ENCODE peak calls at places on chromosome 9, in ten cellular contexts. K, I, V, Y, Q, G, H, D, C and B are unnamed samples.

GRCh38 chr9:81522721-81523551 is 166.4 kb downstream of the TLE1 start:
- DNase-seq in Y (peak), C (peak), I (no peak), K (no peak), G (no peak), H (peak), D (peak), V (no peak), Q (no peak), B (no peak)

GRCh38 chr9:106450549-106450948 is 412.4 kb upstream of the ZNF462 start:
- DNase-seq in D (peak), Q (no peak), Y (no peak), C (no peak), V (no peak), K (no peak), G (no peak), I (no peak), H (no peak), B (no peak)

GRCh38 chr9:127853312-127854168 is 918 bp downstream of the ENG start:
- DNase-seq in V (no peak), K (no peak), G (no peak), C (no peak), Y (no peak), H (no peak), D (no peak), I (no peak), Q (no peak), B (no peak)

GRCh38 chr9:101448680-101449070 is 13.1 kb upstream of the ALDOB start:
- DNase-seq in V (no peak), Y (no peak), H (no peak), C (no peak), D (no peak), I (no peak), Q (no peak), K (no peak), G (no peak), B (no peak)

GRCh38 chr9:27542519-27542918 is 12.9 kb upstream of the MOB3B start:
- DNase-seq in V (no peak), K (peak), I (no peak), Y (no peak), Q (no peak), G (no peak), H (no peak), D (no peak), C (no peak), B (no peak)

GRCh38 chr9:111438576-111439235 is 45.5 kb downstream of the ECPAS start:
- DNase-seq in Y (peak), Q (no peak), I (no peak), G (no peak), D (no peak), C (no peak), V (no peak), K (no peak), H (no peak), B (no peak)

GRCh38 chr9:129052592-129052991 is 16.2 kb downstream of the MIGA2 start:
- DNase-seq in C (no peak), H (no peak), I (no peak), K (peak), V (peak), G (peak), Y (no peak), Q (no peak), D (peak), B (no peak)

GRCh38 chr9:91727316-91727861 is 222.6 kb downstream of the ROR2 start:
- DNase-seq in G (no peak), I (peak), Y (no peak), C (peak), H (peak), K (no peak), D (peak), Q (peak), V (no peak), B (no peak)

GRCh38 chr9:110065527-110065926 is 142.4 kb downstream of the C9orf152 start:
- DNase-seq in G (no peak), I (no peak), Y (no peak), V (no peak), C (no peak), D (peak), Q (no peak), H (no peak), K (no peak), B (peak)

GRCh38 chr9:98144076-98144475 is 25.1 kb upstream of the TRIM14 start:
- DNase-seq in C (no peak), Q (no peak), I (no peak), K (no peak), H (no peak), Y (no peak), G (peak), V (no peak), D (no peak), B (no peak)

GRCh38 chr9:95508242-95508967 is 8.4 kb downstream of the PTCH1 start:
- DNase-seq in Q (peak), C (peak), K (no peak), V (no peak), H (no peak), D (no peak), Y (no peak), G (no peak), I (no peak), B (no peak)

GRCh38 chr9:4739587-4740372 is 1.2 kb downstream of the AK3 start:
- DNase-seq in H (no peak), G (peak), Y (no peak), K (no peak), I (peak), C (no peak), D (peak), V (no peak), Q (no peak), B (no peak)

GRCh38 chr9:131304676-131305366 is 15.3 kb downstream of the PLPP7 start:
- DNase-seq in G (no peak), Y (peak), H (no peak), D (no peak), Q (no peak), C (no peak), K (no peak), V (no peak), I (no peak), B (no peak)

GRCh38 chr9:131406567-131407436 is 12.9 kb downstream of the PRRC2B start:
- DNase-seq in G (no peak), K (no peak), C (no peak), Y (no peak), D (no peak), V (no peak), H (no peak), Q (no peak), I (no peak), B (no peak)

GRCh38 chr9:133640580-133641395 is 4.6 kb downstream of the DBH start:
- DNase-seq in D (no peak), K (no peak), C (no peak), H (no peak), I (no peak), G (no peak), V (no peak), Y (no peak), Q (no peak), B (no peak)

GRCh38 chr9:126860077-126860756 is at the start of gene ZBTB34:
- DNase-seq in G (peak), H (no peak), Q (peak), Y (peak), K (no peak), C (peak), V (peak), D (peak), I (peak), B (no peak)

GRCh38 chr9:135827301-135827700 is 80.0 kb downstream of the CAMSAP1 start:
- DNase-seq in K (no peak), C (no peak), Q (no peak), Y (no peak), D (no peak), H (no peak), I (no peak), G (no peak), V (no peak), B (no peak)

GRCh38 chr9:93451762-93452709 is 551 bp downstream of the FAM120A start:
- DNase-seq in H (no peak), Q (peak), V (peak), D (peak), Y (peak), C (peak), I (peak), K (no peak), G (peak), B (peak)

GRCh38 chr9:107153336-107153735 is 129.7 kb upstream of the RAD23B start:
- DNase-seq in Y (no peak), V (no peak), H (no peak), C (no peak), K (no peak), I (no peak), Q (no peak), G (no peak), D (no peak), B (no peak)

GRCh38 chr9:115127191-115127817 is 9.3 kb upstream of the TNC start:
- DNase-seq in H (peak), V (no peak), C (no peak), K (no peak), Q (no peak), G (no peak), Y (no peak), D (no peak), I (no peak), B (no peak)

GRCh38 chr9:70884276-70884675 is 237.1 kb downstream of the TRPM3 start:
- DNase-seq in Y (no peak), D (no peak), G (no peak), V (no peak), C (peak), I (no peak), H (no peak), K (no peak), Q (no peak), B (no peak)

GRCh38 chr9:74570879-74571512 is 73.9 kb downstream of the RORB start:
- DNase-seq in Q (peak), Y (peak), I (peak), V (no peak), K (no peak), G (no peak), C (peak), D (peak), H (no peak), B (no peak)

GRCh38 chr9:19409406-19410194 is 791 bp downstream of the ACER2 start:
- DNase-seq in V (no peak), K (peak), D (peak), I (no peak), Q (peak), H (no peak), C (peak), G (peak), Y (peak), B (no peak)

GRCh38 chr9:90830051-90830450 is 28.4 kb downstream of the SYK start:
- DNase-seq in V (no peak), Y (no peak), H (no peak), G (no peak), I (no peak), K (no peak), D (no peak), Q (no peak), C (no peak), B (no peak)

DNA sequence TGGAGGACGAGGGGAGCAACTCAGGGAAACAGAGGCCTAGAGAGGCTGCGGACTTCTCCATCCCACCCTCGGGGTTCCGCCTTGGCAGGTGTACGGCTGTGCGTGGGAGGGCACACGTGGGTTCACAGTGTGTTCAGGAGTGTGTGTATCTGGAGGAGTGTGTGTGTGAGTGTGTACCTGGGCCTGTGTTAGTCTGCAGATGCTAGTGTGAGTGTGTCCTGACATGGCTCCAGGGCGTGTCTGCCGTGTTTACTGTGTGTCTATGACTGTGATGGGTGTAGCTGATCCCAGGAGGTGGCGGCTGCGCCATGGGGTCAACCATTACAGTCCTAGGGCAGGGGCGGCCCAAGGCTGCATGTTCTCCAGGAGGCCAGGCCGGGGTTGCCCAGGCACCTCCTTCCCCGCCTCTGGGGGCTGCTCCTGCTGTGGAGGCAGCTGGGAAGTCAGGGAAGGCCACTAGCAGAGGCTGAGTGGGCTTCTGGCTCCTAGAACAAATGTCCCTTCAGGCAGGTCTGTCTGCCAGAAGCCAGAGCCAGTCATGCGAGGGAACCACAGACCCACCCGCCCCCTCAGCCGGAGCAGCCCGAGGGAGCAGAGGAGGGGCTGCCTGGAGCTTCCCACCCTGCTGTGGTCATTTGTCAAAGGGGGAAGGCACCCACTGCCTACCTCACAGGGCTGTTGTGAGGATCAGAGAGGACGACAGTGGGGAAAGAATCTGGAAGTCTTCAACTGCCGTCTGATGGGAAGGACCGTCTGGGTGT is 21.4 kb downstream of the CRB2 start:
- DNase-seq in D (no peak), K (no peak), I (no peak), H (no peak), Q (peak), G (peak), V (no peak), C (no peak), Y (no peak), B (no peak)
- TF ChIP-seq CTCF in D (no peak), K (no peak), I (no peak), H (no peak), Q (no peak), G (no peak), V (no peak), C (no peak), Y (no peak), B (no peak)

GRCh38 chr9:125604189-125604588 is 102.8 kb downstream of the MAPKAP1 start:
- DNase-seq in V (no peak), K (no peak), Q (no peak), D (no peak), Y (no peak), C (no peak), I (no peak), G (no peak), H (no peak), B (no peak)

GRCh38 chr9:125603478-125604021 is 103.5 kb downstream of the MAPKAP1 start:
- DNase-seq in C (no peak), G (no peak), Y (no peak), D (no peak), Q (no peak), K (no peak), I (no peak), V (no peak), H (no peak), B (no peak)

GRCh38 chr9:125600194-125600593 is 106.8 kb downstream of the MAPKAP1 start:
- DNase-seq in D (peak), Y (no peak), I (no peak), Q (no peak), K (no peak), C (no peak), V (no peak), G (peak), H (no peak), B (no peak)

GRCh38 chr9:125601986-125602385 is 105.0 kb downstream of the MAPKAP1 start:
- DNase-seq in D (no peak), K (no peak), V (no peak), Q (peak), C (no peak), Y (no peak), I (no peak), G (no peak), H (no peak), B (no peak)
- TF ChIP-seq CTCF in D (no peak), K (no peak), V (no peak), Q (no peak), C (peak), Y (no peak), I (no peak), G (no peak), H (peak), B (peak)

DNA sequence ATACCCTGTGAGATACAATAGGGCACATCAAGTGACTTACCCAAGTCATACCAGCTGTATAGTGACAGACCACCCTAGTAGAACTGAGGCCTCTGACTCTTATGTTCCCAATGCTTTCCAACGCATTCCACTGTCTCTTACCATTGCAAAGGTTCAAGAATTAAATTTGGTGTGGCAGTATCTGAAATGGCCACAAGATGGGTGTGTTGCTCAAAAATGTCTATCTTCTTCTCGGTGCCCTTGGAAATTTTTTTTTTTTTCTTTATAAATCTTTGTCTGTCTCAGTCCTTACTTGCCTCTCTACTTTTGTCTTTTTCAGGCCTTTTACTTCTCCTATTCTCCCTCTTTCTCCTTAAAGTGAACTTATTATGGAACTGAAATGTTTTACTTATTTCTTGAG is 48.4 kb downstream of the GPR21 start:
- DNase-seq in D (no peak), V (no peak), Q (peak), K (no peak), Y (no peak), G (no peak), C (peak), H (no peak), I (peak), B (no peak)
- TF ChIP-seq CTCF in D (peak), V (peak), Q (peak), K (peak), Y (peak), G (peak), C (peak), H (peak), I (peak), B (peak)

GRCh38 chr9:116647515-116647809 is 39.6 kb upstream of the TRIM32 start:
- DNase-seq in D (peak), G (no peak), Q (no peak), K (peak), Y (no peak), C (no peak), I (no peak), V (no peak), H (no peak), B (no peak)
- TF ChIP-seq CTCF in D (no peak), G (no peak), Q (no peak), K (no peak), Y (no peak), C (no peak), I (peak), V (no peak), H (no peak), B (no peak)

DNA sequence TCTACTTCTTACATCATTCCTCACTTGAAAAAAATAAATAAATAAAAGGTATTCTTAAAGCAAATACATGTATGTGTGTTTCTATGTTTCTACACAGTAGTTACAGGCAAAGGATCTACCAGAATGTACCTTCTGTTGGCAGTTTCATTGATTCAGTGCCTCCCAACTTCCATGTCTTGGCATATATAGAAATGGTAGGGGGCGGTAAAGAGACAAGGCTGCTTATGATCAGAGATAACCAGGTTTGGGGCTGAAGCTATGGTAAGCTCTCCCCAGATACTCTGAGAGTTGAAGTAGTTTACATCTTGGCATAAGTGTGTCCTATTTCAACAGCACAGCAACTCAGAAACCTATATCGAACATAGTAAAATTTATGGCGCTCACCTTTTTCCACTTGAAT is 1075.4 kb upstream of the C9orf72 start:
- DNase-seq in I (no peak), K (no peak), G (no peak), H (no peak), Y (no peak), V (no peak), D (no peak), C (peak), Q (no peak), B (no peak)
- TF ChIP-seq CTCF in I (no peak), K (no peak), G (no peak), H (no peak), Y (no peak), V (no peak), D (no peak), C (peak), Q (no peak), B (no peak)

GRCh38 chr9:2872307-2872940 is 28.5 kb upstream of the PUM3 start:
- DNase-seq in G (no peak), I (no peak), Q (peak), K (no peak), V (no peak), C (peak), D (peak), H (no peak), Y (no peak), B (no peak)
- TF ChIP-seq CTCF in G (no peak), I (peak), Q (peak), K (peak), V (no peak), C (peak), D (peak), H (peak), Y (no peak), B (no peak)

GRCh38 chr9:1619915-1620705 is 395.0 kb upstream of the SMARCA2 start:
- DNase-seq in V (no peak), Y (no peak), Q (no peak), K (no peak), C (no peak), D (no peak), H (no peak), G (no peak), I (no peak), B (no peak)
- TF ChIP-seq CTCF in V (peak), Y (peak), Q (no peak), K (no peak), C (no peak), D (no peak), H (no peak), G (no peak), I (peak), B (no peak)

GRCh38 chr9:121328876-121329681 is 41.0 kb downstream of the STOM start:
- DNase-seq in I (no peak), C (no peak), H (no peak), K (no peak), Q (no peak), Y (no peak), D (no peak), G (no peak), V (no peak), B (no peak)
- TF ChIP-seq CTCF in I (no peak), C (no peak), H (peak), K (no peak), Q (no peak), Y (no peak), D (no peak), G (no peak), V (no peak), B (no peak)